ENCODE peak calls at places on chromosomes 1 and 21, in five cellular contexts. B, T, A, F and S are unnamed samples.

GRCh38 chr21:43269981-43270670 is 101.3 kb downstream of the CRYAA start:
- DNase-seq in B (peak; percentile 18), A (no peak), T (no peak), F (no peak), S (no peak)

GRCh38 chr1:183331095-183331742 is 87.0 kb downstream of the NMNAT2 start:
- DNase-seq in B (no peak), F (no peak), T (no peak), A (no peak), S (no peak)

GRCh38 chr1:33378524-33378923 is 52.4 kb downstream of the PHC2 start:
- DNase-seq in B (no peak), A (no peak), F (no peak), T (no peak), S (no peak)

GRCh38 chr1:183287191-183287675 is 101.2 kb downstream of the LAMC2 start:
- DNase-seq in A (no peak), F (no peak), T (no peak), B (no peak), S (no peak)

GRCh38 chr1:116075981-116076380 is 35.2 kb upstream of the MAB21L3 start:
- DNase-seq in T (peak; percentile 70), B (no peak), A (no peak), F (peak; percentile 61), S (no peak)

GRCh38 chr21:17370750-17371325 is 142.0 kb upstream of the CXADR start:
- DNase-seq in T (no peak), A (no peak), B (no peak), F (no peak), S (no peak)

GRCh38 chr1:201711101-201711597 is 117.8 kb upstream of the IPO9 start:
- DNase-seq in B (no peak), A (no peak), T (no peak), F (no peak), S (peak; percentile 86)

GRCh38 chr1:153552335-153552734 is 3.3 kb upstream of the S100A3 start:
- DNase-seq in A (no peak), B (peak; percentile 21), F (no peak), T (no peak), S (no peak)

GRCh38 chr1:32984829-32985310 is 20.3 kb upstream of the RNF19B start:
- DNase-seq in T (no peak), F (no peak), B (no peak), A (no peak), S (no peak)

GRCh38 chr1:159076753-159077656 is at the start of gene AIM2:
- DNase-seq in A (peak; percentile 84), B (no peak), F (peak; percentile 49), T (peak; percentile 55), S (no peak)

GRCh38 chr1:92486251-92487077 is at the start of gene GFI1:
- DNase-seq in F (no peak), T (no peak), A (no peak), B (no peak), S (no peak)
- TF ChIP-seq CTCF in F (no peak), T (no peak), A (no peak), B (no peak), S (no peak)

DNA sequence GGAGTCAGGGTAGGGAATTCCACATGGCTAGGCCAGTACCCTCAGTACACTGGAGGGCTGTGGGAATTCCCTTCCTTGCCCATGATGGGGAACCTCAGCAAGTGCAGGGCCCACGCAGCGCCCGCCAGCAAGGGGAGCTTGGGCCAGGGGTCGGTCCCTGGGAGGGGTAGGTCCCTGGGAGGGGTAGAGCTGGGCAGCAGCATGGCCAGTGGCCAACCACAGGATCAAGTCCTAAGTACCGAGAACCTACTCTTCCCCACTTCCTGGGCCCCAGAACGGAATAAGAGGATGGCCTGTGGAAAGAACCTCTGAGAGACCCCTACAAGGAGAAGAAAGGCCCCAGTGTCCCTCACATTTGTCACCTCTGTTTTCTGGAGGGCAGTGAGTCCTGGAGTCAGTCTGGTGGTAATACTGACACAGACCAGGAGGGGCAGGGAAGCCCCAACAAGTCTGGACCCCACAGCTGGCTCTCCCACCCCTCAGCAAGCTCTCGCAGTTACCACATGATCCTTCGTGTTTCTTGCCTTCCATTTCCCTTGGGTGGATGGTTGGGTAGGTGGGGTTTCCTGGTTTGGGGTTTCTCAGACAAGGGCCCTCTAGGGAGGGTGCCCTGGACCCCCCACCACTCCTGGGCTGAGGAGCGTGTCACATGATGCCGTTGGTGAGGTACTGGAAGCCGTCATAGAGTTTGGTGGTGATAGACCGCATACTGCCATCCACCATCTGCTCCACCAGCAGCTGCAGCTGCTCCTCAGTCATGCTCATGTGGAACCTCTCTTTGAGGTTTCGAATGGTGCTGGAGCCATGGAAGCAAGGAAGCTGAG is 10.3 kb downstream of the ZNF687 start:
- DNase-seq in A (no peak), B (no peak), T (no peak), F (no peak), S (peak; percentile 84)
- TF ChIP-seq CTCF in A (no peak), B (no peak), T (peak; percentile 9), F (peak; percentile 41), S (no peak)

GRCh38 chr1:2132222-2133038 is 62.1 kb downstream of the FAAP20 start:
- DNase-seq in A (no peak), T (peak; percentile 91), B (peak; percentile 63), F (peak; percentile 80), S (no peak)
- TF ChIP-seq CTCF in A (no peak), T (peak; percentile 56), B (peak; percentile 40), F (peak; percentile 72), S (no peak)

DNA sequence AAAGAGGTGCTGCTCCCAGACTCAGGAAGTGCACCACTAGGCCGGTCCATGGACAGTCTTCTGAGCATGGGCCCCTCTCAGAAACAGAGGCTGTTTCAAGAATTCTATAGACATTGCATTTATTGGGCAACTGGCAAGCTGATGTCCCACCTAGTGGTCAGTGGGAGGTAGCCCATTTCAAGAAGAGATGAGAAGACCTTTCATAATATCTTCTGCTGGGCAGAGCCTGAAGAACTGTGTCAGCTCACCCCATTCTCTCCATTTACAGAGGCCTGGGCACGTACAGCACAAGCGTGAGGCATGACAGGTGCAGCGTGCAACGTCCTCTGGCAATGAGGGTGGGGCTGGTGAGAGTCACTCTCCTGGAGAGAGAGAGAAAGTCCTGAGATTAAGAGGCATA is 216.0 kb downstream of the DYRK1A start:
- DNase-seq in F (peak; percentile 63), A (no peak), T (peak; percentile 68), B (peak; percentile 31), S (no peak)
- TF ChIP-seq CTCF in F (peak; percentile 85), A (no peak), T (peak; percentile 91), B (peak; percentile 46), S (no peak)

GRCh38 chr1:57336793-57337192 is 87.1 kb downstream of the DAB1 start:
- DNase-seq in A (no peak), F (no peak), B (no peak), T (no peak), S (no peak)

GRCh38 chr1:57345916-57346315 is 77.9 kb downstream of the DAB1 start:
- DNase-seq in F (no peak), A (no peak), B (no peak), T (no peak), S (no peak)

GRCh38 chr1:57337623-57338022 is 86.2 kb downstream of the DAB1 start:
- DNase-seq in A (no peak), T (no peak), B (no peak), F (no peak), S (no peak)

GRCh38 chr1:57341721-57342120 is 82.1 kb downstream of the DAB1 start:
- DNase-seq in F (no peak), A (no peak), B (no peak), T (no peak), S (no peak)

DNA sequence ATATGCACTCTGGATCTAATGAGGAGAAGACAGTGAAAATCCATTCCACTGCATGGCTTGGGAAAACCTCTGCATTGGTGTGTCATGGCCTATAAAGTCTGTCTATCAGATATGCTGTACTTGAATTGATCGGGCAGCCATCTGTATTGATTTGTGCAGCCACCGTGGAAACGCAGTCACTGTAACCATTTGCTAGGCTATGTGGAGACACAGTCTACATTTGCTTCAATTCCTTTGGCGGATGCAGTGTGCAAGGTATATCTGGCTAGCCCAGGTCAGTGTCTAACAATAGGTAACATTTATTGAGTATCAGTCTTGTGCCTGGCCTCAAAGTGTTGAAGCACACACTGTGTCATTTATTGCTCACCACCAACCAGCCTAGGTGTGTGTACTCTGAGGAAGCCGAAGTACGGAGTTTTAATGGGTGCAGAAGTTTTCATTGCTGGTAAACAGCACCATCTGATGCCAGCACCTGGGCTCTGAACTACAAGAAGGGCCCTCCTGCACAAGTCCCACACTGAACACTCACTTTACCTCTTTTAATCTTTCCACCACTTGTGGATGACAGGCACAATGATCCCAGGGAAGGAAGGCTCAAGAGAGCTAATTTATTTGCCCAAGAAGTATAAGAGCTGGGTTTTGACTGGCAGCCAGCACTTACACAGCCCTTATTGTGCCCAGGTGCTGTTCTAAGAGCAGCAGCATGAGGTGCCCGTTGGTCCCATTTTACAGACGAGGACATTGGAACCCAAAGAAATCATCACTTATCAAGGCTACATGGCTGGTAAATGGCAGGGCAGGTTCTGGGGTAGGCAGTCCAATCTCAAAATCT is 83.3 kb downstream of the DAB1 start:
- DNase-seq in A (no peak), T (no peak), F (no peak), B (no peak), S (no peak)
- TF ChIP-seq CTCF in A (no peak), T (no peak), F (no peak), B (no peak), S (no peak)

DNA sequence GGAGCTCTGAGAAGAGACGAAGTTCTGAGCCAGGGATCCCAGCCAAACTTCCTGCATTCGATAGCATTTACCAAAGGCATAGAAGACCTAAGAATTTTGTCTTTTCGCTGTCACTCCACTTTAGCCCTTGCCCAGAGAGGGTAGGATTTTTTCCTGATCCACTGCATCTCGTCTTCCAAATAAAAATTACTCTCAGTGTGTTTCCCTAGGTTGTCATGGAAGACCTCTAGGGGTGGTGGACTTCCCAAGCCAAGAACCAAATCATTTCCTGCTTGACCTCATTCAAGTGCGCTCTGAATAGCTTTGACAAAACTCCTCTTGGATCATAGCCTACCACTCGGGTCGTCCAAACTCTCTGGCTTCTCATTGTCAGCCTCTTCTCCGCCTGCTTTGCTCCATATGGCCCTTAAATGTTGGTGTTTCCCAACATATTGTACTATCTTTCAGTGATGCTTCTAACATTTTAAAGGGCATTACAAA is 444 bp upstream of the C1orf52 start:
- DNase-seq in T (no peak), F (no peak), B (no peak), A (no peak), S (no peak)
- TF ChIP-seq CTCF in T (peak; percentile 14), F (peak; percentile 71), B (no peak), A (no peak), S (no peak)

DNA sequence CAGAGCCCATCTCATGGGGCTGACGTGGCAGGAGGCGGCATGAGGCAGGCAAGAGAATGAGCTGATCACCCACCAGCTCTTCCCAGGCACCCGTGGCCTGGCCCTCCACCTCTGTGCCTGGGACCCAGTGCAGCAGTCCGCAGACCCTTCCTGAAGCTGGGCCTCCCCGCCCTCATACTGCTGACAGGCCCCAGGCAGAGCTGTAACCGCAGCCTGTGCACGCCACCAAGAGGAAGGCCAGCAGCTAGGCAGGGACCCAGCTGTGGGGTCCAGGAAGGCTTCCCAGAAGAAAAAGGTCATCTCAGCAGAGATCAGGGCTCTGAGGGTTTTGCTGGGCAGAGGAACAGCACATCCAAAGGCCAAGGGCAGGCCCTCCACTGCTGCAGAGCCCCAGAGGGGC is 9.8 kb upstream of the MTFR1L start:
- DNase-seq in A (peak; percentile 49), F (no peak), T (no peak), B (no peak), S (no peak)
- TF ChIP-seq CTCF in A (no peak), F (no peak), T (no peak), B (no peak), S (no peak)